ENCODE peak calls at places on chromosomes 11 and 22, in eight cellular contexts. One of them, this sample, is unnamed.
A peak's percentile ranks its signal among the peaks of the same experiment; 100 is the strongest.

GRCh38 chr11:97729546-97730272 is 1291.0 kb upstream of the CNTN5 start:
- DNase-seq in NCI-H2171: no peak
- DNase-seq in posterior cingulate gyrus: no peak
- DNase-seq in mucosa of descending colon: no peak
- DNase-seq in type B pancreatic cell: no peak
- DNase-seq in nephron progenitor cell: no peak
- DNase-seq in germinal center: no peak
- DNase-seq in fibroblast of the aortic adventitia: peak; percentile 83
- DNase-seq in this sample: no peak

GRCh38 chr11:64226507-64227051 is 505 bp downstream of the NUDT22 start:
- DNase-seq in NCI-H2171: no peak
- DNase-seq in posterior cingulate gyrus: no peak
- DNase-seq in mucosa of descending colon: peak; percentile 75
- DNase-seq in type B pancreatic cell: no peak
- DNase-seq in nephron progenitor cell: no peak
- DNase-seq in germinal center: peak; percentile 78
- DNase-seq in fibroblast of the aortic adventitia: no peak
- DNase-seq in this sample: peak; percentile 87

GRCh38 chr22:22616636-22617035 is 27.8 kb upstream of the GGTLC2 start:
- DNase-seq in NCI-H2171: no peak
- DNase-seq in posterior cingulate gyrus: no peak
- DNase-seq in mucosa of descending colon: no peak
- DNase-seq in type B pancreatic cell: peak; percentile 40
- DNase-seq in nephron progenitor cell: no peak
- DNase-seq in germinal center: no peak
- DNase-seq in fibroblast of the aortic adventitia: no peak
- DNase-seq in this sample: no peak

GRCh38 chr11:74004694-74005615 is 3.9 kb downstream of the UCP3 start:
- DNase-seq in NCI-H2171: no peak
- DNase-seq in posterior cingulate gyrus: no peak
- DNase-seq in mucosa of descending colon: peak; percentile 59
- DNase-seq in type B pancreatic cell: no peak
- DNase-seq in nephron progenitor cell: no peak
- DNase-seq in germinal center: no peak
- DNase-seq in fibroblast of the aortic adventitia: no peak
- DNase-seq in this sample: peak; percentile 66

GRCh38 chr11:64729851-64730382 is 6.9 kb upstream of the NRXN2 start:
- DNase-seq in NCI-H2171: no peak
- DNase-seq in posterior cingulate gyrus: no peak
- DNase-seq in mucosa of descending colon: peak; percentile 71
- DNase-seq in type B pancreatic cell: peak; percentile 71
- DNase-seq in nephron progenitor cell: peak; percentile 85
- DNase-seq in germinal center: no peak
- DNase-seq in fibroblast of the aortic adventitia: no peak
- DNase-seq in this sample: peak; percentile 76

GRCh38 chr11:17781221-17781620 is 46.6 kb downstream of the KCNC1 start:
- DNase-seq in NCI-H2171: no peak
- DNase-seq in posterior cingulate gyrus: no peak
- DNase-seq in mucosa of descending colon: no peak
- DNase-seq in type B pancreatic cell: no peak
- DNase-seq in nephron progenitor cell: no peak
- DNase-seq in germinal center: no peak
- DNase-seq in fibroblast of the aortic adventitia: no peak
- DNase-seq in this sample: no peak

GRCh38 chr22:27274770-27275449 is 526.6 kb downstream of the MN1 start:
- DNase-seq in NCI-H2171: no peak
- DNase-seq in posterior cingulate gyrus: no peak
- DNase-seq in mucosa of descending colon: no peak
- DNase-seq in type B pancreatic cell: no peak
- DNase-seq in nephron progenitor cell: no peak
- DNase-seq in germinal center: no peak
- DNase-seq in fibroblast of the aortic adventitia: peak; percentile 54
- DNase-seq in this sample: no peak

GRCh38 chr11:94740975-94741707 is 27.0 kb upstream of the AMOTL1 start:
- DNase-seq in NCI-H2171: peak; percentile 40
- DNase-seq in posterior cingulate gyrus: peak; percentile 14
- DNase-seq in mucosa of descending colon: peak; percentile 15
- DNase-seq in type B pancreatic cell: no peak
- DNase-seq in nephron progenitor cell: peak; percentile 40
- DNase-seq in germinal center: peak; percentile 20
- DNase-seq in fibroblast of the aortic adventitia: peak; percentile 63
- DNase-seq in this sample: peak; percentile 33

GRCh38 chr11:121143921-121144320 is 42.9 kb downstream of the TECTA start:
- DNase-seq in NCI-H2171: no peak
- DNase-seq in posterior cingulate gyrus: no peak
- DNase-seq in mucosa of descending colon: no peak
- DNase-seq in type B pancreatic cell: no peak
- DNase-seq in nephron progenitor cell: no peak
- DNase-seq in germinal center: no peak
- DNase-seq in fibroblast of the aortic adventitia: no peak
- DNase-seq in this sample: no peak

GRCh38 chr22:49305215-49305965 is 522.3 kb downstream of the BRD1 start:
- DNase-seq in NCI-H2171: peak; percentile 13
- DNase-seq in posterior cingulate gyrus: peak; percentile 86
- DNase-seq in mucosa of descending colon: peak; percentile 66
- DNase-seq in type B pancreatic cell: peak; percentile 91
- DNase-seq in nephron progenitor cell: peak; percentile 97
- DNase-seq in germinal center: peak; percentile 38
- DNase-seq in fibroblast of the aortic adventitia: no peak
- DNase-seq in this sample: peak; percentile 84

GRCh38 chr11:44575288-44575672 is 9.8 kb downstream of the CD82 start:
- DNase-seq in NCI-H2171: no peak
- DNase-seq in posterior cingulate gyrus: no peak
- DNase-seq in mucosa of descending colon: no peak
- DNase-seq in type B pancreatic cell: no peak
- DNase-seq in nephron progenitor cell: no peak
- DNase-seq in germinal center: no peak
- DNase-seq in fibroblast of the aortic adventitia: no peak
- DNase-seq in this sample: peak; percentile 33

GRCh38 chr11:76995177-76995576 is 39.0 kb upstream of the B3GNT6 start:
- DNase-seq in NCI-H2171: no peak
- DNase-seq in posterior cingulate gyrus: no peak
- DNase-seq in mucosa of descending colon: no peak
- DNase-seq in type B pancreatic cell: no peak
- DNase-seq in nephron progenitor cell: no peak
- DNase-seq in germinal center: no peak
- DNase-seq in fibroblast of the aortic adventitia: no peak
- DNase-seq in this sample: no peak

GRCh38 chr22:49191506-49191980 is 636.1 kb downstream of the BRD1 start:
- DNase-seq in NCI-H2171: no peak
- DNase-seq in posterior cingulate gyrus: no peak
- DNase-seq in mucosa of descending colon: no peak
- DNase-seq in type B pancreatic cell: no peak
- DNase-seq in nephron progenitor cell: no peak
- DNase-seq in germinal center: no peak
- DNase-seq in fibroblast of the aortic adventitia: no peak
- DNase-seq in this sample: no peak

GRCh38 chr11:120372296-120372695 is 36.1 kb downstream of the ARHGEF12 start:
- DNase-seq in NCI-H2171: no peak
- DNase-seq in posterior cingulate gyrus: no peak
- DNase-seq in mucosa of descending colon: no peak
- DNase-seq in type B pancreatic cell: no peak
- DNase-seq in nephron progenitor cell: no peak
- DNase-seq in germinal center: no peak
- DNase-seq in fibroblast of the aortic adventitia: no peak
- DNase-seq in this sample: no peak

GRCh38 chr11:118290923-118291322 is 13.6 kb upstream of the CD3E start:
- DNase-seq in NCI-H2171: no peak
- DNase-seq in posterior cingulate gyrus: peak; percentile 10
- DNase-seq in mucosa of descending colon: peak; percentile 82
- DNase-seq in type B pancreatic cell: no peak
- DNase-seq in nephron progenitor cell: no peak
- DNase-seq in germinal center: no peak
- DNase-seq in fibroblast of the aortic adventitia: peak; percentile 9
- DNase-seq in this sample: no peak

GRCh38 chr11:12693485-12694181 is 19.4 kb downstream of the TEAD1 start:
- DNase-seq in NCI-H2171: no peak
- DNase-seq in posterior cingulate gyrus: no peak
- DNase-seq in mucosa of descending colon: peak; percentile 62
- DNase-seq in type B pancreatic cell: no peak
- DNase-seq in nephron progenitor cell: no peak
- DNase-seq in germinal center: no peak
- DNase-seq in fibroblast of the aortic adventitia: peak; percentile 98
- DNase-seq in this sample: peak; percentile 65

GRCh38 chr11:15871904-15872303 is 484.4 kb downstream of the SOX6 start:
- DNase-seq in NCI-H2171: no peak
- DNase-seq in posterior cingulate gyrus: no peak
- DNase-seq in mucosa of descending colon: no peak
- DNase-seq in type B pancreatic cell: no peak
- DNase-seq in nephron progenitor cell: no peak
- DNase-seq in germinal center: no peak
- DNase-seq in fibroblast of the aortic adventitia: no peak
- DNase-seq in this sample: no peak

GRCh38 chr11:69355346-69355940 is 61.5 kb downstream of the MYEOV start:
- DNase-seq in NCI-H2171: no peak
- DNase-seq in posterior cingulate gyrus: no peak
- DNase-seq in mucosa of descending colon: no peak
- DNase-seq in type B pancreatic cell: peak; percentile 60
- DNase-seq in nephron progenitor cell: no peak
- DNase-seq in germinal center: no peak
- DNase-seq in fibroblast of the aortic adventitia: no peak
- DNase-seq in this sample: no peak

GRCh38 chr22:45155050-45155840 is 8.5 kb upstream of the NUP50 start:
- DNase-seq in NCI-H2171: no peak
- DNase-seq in posterior cingulate gyrus: no peak
- DNase-seq in mucosa of descending colon: no peak
- DNase-seq in type B pancreatic cell: no peak
- DNase-seq in nephron progenitor cell: no peak
- DNase-seq in germinal center: no peak
- DNase-seq in fibroblast of the aortic adventitia: peak; percentile 32
- DNase-seq in this sample: no peak

GRCh38 chr11:59221438-59221837 is 8.7 kb upstream of the MPEG1 start:
- DNase-seq in NCI-H2171: no peak
- DNase-seq in posterior cingulate gyrus: no peak
- DNase-seq in mucosa of descending colon: no peak
- DNase-seq in type B pancreatic cell: no peak
- DNase-seq in nephron progenitor cell: no peak
- DNase-seq in germinal center: no peak
- DNase-seq in fibroblast of the aortic adventitia: peak; percentile 70
- DNase-seq in this sample: no peak

GRCh38 chr11:3215346-3216026 is 3.1 kb downstream of the MRGPRG start:
- DNase-seq in NCI-H2171: no peak
- DNase-seq in posterior cingulate gyrus: peak; percentile 2
- DNase-seq in mucosa of descending colon: no peak
- DNase-seq in type B pancreatic cell: no peak
- DNase-seq in nephron progenitor cell: no peak
- DNase-seq in germinal center: no peak
- DNase-seq in fibroblast of the aortic adventitia: no peak
- DNase-seq in this sample: peak; percentile 10

GRCh38 chr11:110125632-110126031 is 32.4 kb downstream of the ZC3H12C start:
- DNase-seq in NCI-H2171: no peak
- DNase-seq in posterior cingulate gyrus: no peak
- DNase-seq in mucosa of descending colon: no peak
- DNase-seq in type B pancreatic cell: no peak
- DNase-seq in nephron progenitor cell: no peak
- DNase-seq in germinal center: no peak
- DNase-seq in fibroblast of the aortic adventitia: peak; percentile 40
- DNase-seq in this sample: no peak

GRCh38 chr11:48005878-48006277 is 25.5 kb downstream of the PTPRJ start:
- DNase-seq in NCI-H2171: no peak
- DNase-seq in posterior cingulate gyrus: no peak
- DNase-seq in mucosa of descending colon: no peak
- DNase-seq in type B pancreatic cell: no peak
- DNase-seq in nephron progenitor cell: peak; percentile 13
- DNase-seq in germinal center: no peak
- DNase-seq in fibroblast of the aortic adventitia: no peak
- DNase-seq in this sample: no peak

GRCh38 chr11:32729976-32730375 is 64.5 kb downstream of the CCDC73 start:
- DNase-seq in NCI-H2171: no peak
- DNase-seq in posterior cingulate gyrus: no peak
- DNase-seq in mucosa of descending colon: no peak
- DNase-seq in type B pancreatic cell: no peak
- DNase-seq in nephron progenitor cell: no peak
- DNase-seq in germinal center: no peak
- DNase-seq in fibroblast of the aortic adventitia: no peak
- DNase-seq in this sample: no peak

GRCh38 chr11:118398797-118399564 is 2.4 kb upstream of the ATP5MG start:
- DNase-seq in NCI-H2171: no peak
- DNase-seq in posterior cingulate gyrus: no peak
- DNase-seq in mucosa of descending colon: no peak
- DNase-seq in type B pancreatic cell: no peak
- DNase-seq in nephron progenitor cell: no peak
- DNase-seq in germinal center: peak; percentile 34
- DNase-seq in fibroblast of the aortic adventitia: no peak
- DNase-seq in this sample: no peak

GRCh38 chr11:34318111-34319037 is 39.4 kb downstream of the ABTB2 start:
- DNase-seq in NCI-H2171: no peak
- DNase-seq in posterior cingulate gyrus: no peak
- DNase-seq in mucosa of descending colon: peak; percentile 24
- DNase-seq in type B pancreatic cell: no peak
- DNase-seq in nephron progenitor cell: no peak
- DNase-seq in germinal center: no peak
- DNase-seq in fibroblast of the aortic adventitia: peak; percentile 61
- DNase-seq in this sample: no peak

GRCh38 chr11:9568854-9569587 is 4.4 kb upstream of the WEE1 start:
- DNase-seq in NCI-H2171: no peak
- DNase-seq in posterior cingulate gyrus: no peak
- DNase-seq in mucosa of descending colon: peak; percentile 91
- DNase-seq in type B pancreatic cell: no peak
- DNase-seq in nephron progenitor cell: no peak
- DNase-seq in germinal center: peak; percentile 71
- DNase-seq in fibroblast of the aortic adventitia: peak; percentile 93
- DNase-seq in this sample: peak; percentile 85

GRCh38 chr11:83035070-83035854 is 36.4 kb downstream of the RAB30 start:
- DNase-seq in NCI-H2171: peak; percentile 19
- DNase-seq in posterior cingulate gyrus: no peak
- DNase-seq in mucosa of descending colon: no peak
- DNase-seq in type B pancreatic cell: no peak
- DNase-seq in nephron progenitor cell: no peak
- DNase-seq in germinal center: peak; percentile 64
- DNase-seq in fibroblast of the aortic adventitia: peak; percentile 75
- DNase-seq in this sample: no peak

GRCh38 chr22:21698430-21699329 is 32.9 kb downstream of the PPIL2 start:
- DNase-seq in NCI-H2171: no peak
- DNase-seq in posterior cingulate gyrus: no peak
- DNase-seq in mucosa of descending colon: no peak
- DNase-seq in type B pancreatic cell: no peak
- DNase-seq in nephron progenitor cell: peak; percentile 63
- DNase-seq in germinal center: no peak
- DNase-seq in fibroblast of the aortic adventitia: no peak
- DNase-seq in this sample: peak; percentile 83

GRCh38 chr11:2883717-2884423 is 1.7 kb downstream of the CDKN1C start:
- DNase-seq in NCI-H2171: no peak
- DNase-seq in posterior cingulate gyrus: no peak
- DNase-seq in mucosa of descending colon: no peak
- DNase-seq in type B pancreatic cell: no peak
- DNase-seq in nephron progenitor cell: peak; percentile 59
- DNase-seq in germinal center: no peak
- DNase-seq in fibroblast of the aortic adventitia: peak; percentile 17
- DNase-seq in this sample: peak; percentile 85

GRCh38 chr11:12258451-12258850 is 118.9 kb upstream of the PARVA start:
- DNase-seq in NCI-H2171: no peak
- DNase-seq in posterior cingulate gyrus: no peak
- DNase-seq in mucosa of descending colon: no peak
- DNase-seq in type B pancreatic cell: no peak
- DNase-seq in nephron progenitor cell: no peak
- DNase-seq in germinal center: no peak
- DNase-seq in fibroblast of the aortic adventitia: peak; percentile 65
- DNase-seq in this sample: no peak

GRCh38 chr22:46238541-46238940 is 11.6 kb downstream of the CDPF1 start:
- DNase-seq in NCI-H2171: no peak
- DNase-seq in posterior cingulate gyrus: peak; percentile 63
- DNase-seq in mucosa of descending colon: no peak
- DNase-seq in type B pancreatic cell: no peak
- DNase-seq in nephron progenitor cell: no peak
- DNase-seq in germinal center: no peak
- DNase-seq in fibroblast of the aortic adventitia: no peak
- DNase-seq in this sample: peak; percentile 76

GRCh38 chr11:128936546-128937275 is 6.0 kb downstream of the TP53AIP1 start:
- DNase-seq in NCI-H2171: peak; percentile 53
- DNase-seq in posterior cingulate gyrus: no peak
- DNase-seq in mucosa of descending colon: no peak
- DNase-seq in type B pancreatic cell: no peak
- DNase-seq in nephron progenitor cell: peak; percentile 36
- DNase-seq in germinal center: no peak
- DNase-seq in fibroblast of the aortic adventitia: no peak
- DNase-seq in this sample: no peak

GRCh38 chr11:105177658-105178057 is 38.1 kb upstream of the CARD18 start:
- DNase-seq in NCI-H2171: no peak
- DNase-seq in posterior cingulate gyrus: no peak
- DNase-seq in mucosa of descending colon: no peak
- DNase-seq in type B pancreatic cell: no peak
- DNase-seq in nephron progenitor cell: no peak
- DNase-seq in germinal center: no peak
- DNase-seq in fibroblast of the aortic adventitia: peak; percentile 89
- DNase-seq in this sample: no peak